ENCODE peak calls at places on chromosomes 11 and 22, in eight cellular contexts. Y, C, J, N, S, I, W and M are unnamed samples.

GRCh38 chr11:129699711-129700304 is 115.8 kb upstream of the TMEM45B start:
- DNase-seq in S (no peak), Y (no peak), N (no peak), I (no peak), C (no peak), W (no peak), J (peak), M (no peak)

GRCh38 chr22:41798736-41799135 is 1.7 kb upstream of the CCDC134 start:
- DNase-seq in Y (no peak), W (peak), S (no peak), C (no peak), J (no peak), I (no peak), N (no peak), M (no peak)

GRCh38 chr11:131744847-131745246 is 374.4 kb downstream of the NTM start:
- DNase-seq in C (no peak), I (no peak), N (no peak), Y (no peak), J (peak), W (no peak), S (no peak), M (no peak)

GRCh38 chr11:120424185-120424969 is 87.2 kb upstream of the GRIK4 start:
- DNase-seq in J (peak), N (no peak), S (no peak), Y (no peak), C (no peak), I (no peak), W (no peak), M (no peak)

GRCh38 chr11:29208117-29208516 is 808.7 kb downstream of the KCNA4 start:
- DNase-seq in W (no peak), Y (no peak), C (no peak), N (no peak), J (no peak), S (no peak), I (no peak), M (no peak)

GRCh38 chr22:41598081-41598480 is 8.4 kb upstream of the PMM1 start:
- DNase-seq in C (no peak), S (peak), W (peak), J (peak), I (no peak), Y (no peak), N (no peak), M (no peak)

GRCh38 chr11:106697058-106697457 is 321.2 kb downstream of the GUCY1A2 start:
- DNase-seq in I (no peak), S (no peak), W (no peak), C (no peak), N (no peak), J (peak), Y (no peak), M (no peak)

GRCh38 chr11:26230021-26230420 is 101.9 kb upstream of the ANO3 start:
- DNase-seq in C (no peak), W (no peak), S (no peak), I (no peak), J (no peak), Y (no peak), N (no peak), M (no peak)

GRCh38 chr11:74612877-74613276 is 20.5 kb downstream of the POLD3 start:
- DNase-seq in I (no peak), C (no peak), Y (no peak), W (no peak), J (no peak), S (no peak), N (no peak), M (no peak)

GRCh38 chr11:97743205-97743742 is 1277.5 kb upstream of the CNTN5 start:
- DNase-seq in W (no peak), Y (no peak), I (no peak), C (no peak), S (no peak), J (peak), N (peak), M (no peak)

GRCh38 chr22:24146791-24147353 is 34.4 kb upstream of the SUSD2 start:
- DNase-seq in Y (peak), N (no peak), S (no peak), J (no peak), I (no peak), W (no peak), C (no peak), M (no peak)

GRCh38 chr11:10561947-10562346 is 6.5 kb downstream of the LYVE1 start:
- DNase-seq in I (no peak), C (no peak), J (no peak), S (no peak), Y (no peak), W (no peak), N (no peak), M (no peak)

GRCh38 chr22:42174062-42174461 is 43.5 kb upstream of the CYP2D6 start:
- DNase-seq in J (no peak), C (no peak), N (no peak), I (no peak), W (no peak), S (no peak), Y (no peak), M (no peak)

GRCh38 chr11:69364901-69365300 is 70.9 kb downstream of the MYEOV start:
- DNase-seq in C (no peak), S (no peak), J (no peak), W (no peak), Y (no peak), I (no peak), N (no peak), M (no peak)

GRCh38 chr22:46052801-46053562 is 76.0 kb upstream of the WNT7B start:
- DNase-seq in W (peak), I (no peak), S (peak), J (peak), Y (peak), C (no peak), N (no peak), M (no peak)

GRCh38 chr11:107549253-107549953 is 16.1 kb downstream of the ALKBH8 start:
- DNase-seq in Y (peak), W (no peak), S (no peak), C (no peak), I (no peak), J (peak), N (peak), M (no peak)

GRCh38 chr11:27868226-27868625 is 168.0 kb upstream of the BDNF start:
- DNase-seq in C (no peak), I (no peak), W (no peak), Y (no peak), J (no peak), N (no peak), S (no peak), M (no peak)

GRCh38 chr11:112453601-112454577 is 193.2 kb upstream of the PLET1 start:
- DNase-seq in Y (peak), S (no peak), N (peak), C (no peak), I (peak), J (peak), W (no peak), M (no peak)

GRCh38 chr11:72783144-72783910 is 10.5 kb downstream of the STARD10 start:
- DNase-seq in W (no peak), C (no peak), J (no peak), Y (peak), I (no peak), S (no peak), N (no peak), M (no peak)

GRCh38 chr11:125350206-125351044 is 145.6 kb downstream of the FEZ1 start:
- DNase-seq in I (no peak), Y (no peak), W (no peak), N (no peak), J (no peak), S (peak), C (no peak), M (peak)

GRCh38 chr11:64500176-64501013 is 90.6 kb upstream of the SLC22A12 start:
- DNase-seq in I (no peak), S (no peak), N (peak), C (no peak), W (no peak), Y (no peak), J (no peak), M (no peak)

GRCh38 chr22:20577549-20577975 is 70.2 kb downstream of the MED15 start:
- DNase-seq in W (no peak), S (peak), I (no peak), C (no peak), N (no peak), Y (peak), J (no peak), M (no peak)

GRCh38 chr11:2584812-2585565 is 114.8 kb downstream of the KCNQ1OT1 start:
- DNase-seq in W (peak), I (peak), S (peak), J (no peak), C (no peak), N (no peak), Y (no peak), M (peak)

GRCh38 chr11:27313157-27313821 is 49.7 kb downstream of the CCDC34 start:
- DNase-seq in N (no peak), J (no peak), I (no peak), C (no peak), Y (no peak), W (no peak), S (no peak), M (no peak)

GRCh38 chr22:35944458-35944857 is 84.2 kb downstream of the RBFOX2 start:
- DNase-seq in J (no peak), S (no peak), N (no peak), Y (no peak), C (no peak), W (no peak), I (no peak), M (no peak)

GRCh38 chr11:107563702-107564101 is 1.8 kb downstream of the ALKBH8 start:
- DNase-seq in W (no peak), C (no peak), Y (peak), J (peak), S (no peak), N (peak), I (peak), M (no peak)

GRCh38 chr22:31233001-31233400 is 20.9 kb downstream of the LIMK2 start:
- DNase-seq in I (no peak), W (no peak), S (no peak), C (no peak), Y (no peak), N (peak), J (no peak), M (peak)

DNA sequence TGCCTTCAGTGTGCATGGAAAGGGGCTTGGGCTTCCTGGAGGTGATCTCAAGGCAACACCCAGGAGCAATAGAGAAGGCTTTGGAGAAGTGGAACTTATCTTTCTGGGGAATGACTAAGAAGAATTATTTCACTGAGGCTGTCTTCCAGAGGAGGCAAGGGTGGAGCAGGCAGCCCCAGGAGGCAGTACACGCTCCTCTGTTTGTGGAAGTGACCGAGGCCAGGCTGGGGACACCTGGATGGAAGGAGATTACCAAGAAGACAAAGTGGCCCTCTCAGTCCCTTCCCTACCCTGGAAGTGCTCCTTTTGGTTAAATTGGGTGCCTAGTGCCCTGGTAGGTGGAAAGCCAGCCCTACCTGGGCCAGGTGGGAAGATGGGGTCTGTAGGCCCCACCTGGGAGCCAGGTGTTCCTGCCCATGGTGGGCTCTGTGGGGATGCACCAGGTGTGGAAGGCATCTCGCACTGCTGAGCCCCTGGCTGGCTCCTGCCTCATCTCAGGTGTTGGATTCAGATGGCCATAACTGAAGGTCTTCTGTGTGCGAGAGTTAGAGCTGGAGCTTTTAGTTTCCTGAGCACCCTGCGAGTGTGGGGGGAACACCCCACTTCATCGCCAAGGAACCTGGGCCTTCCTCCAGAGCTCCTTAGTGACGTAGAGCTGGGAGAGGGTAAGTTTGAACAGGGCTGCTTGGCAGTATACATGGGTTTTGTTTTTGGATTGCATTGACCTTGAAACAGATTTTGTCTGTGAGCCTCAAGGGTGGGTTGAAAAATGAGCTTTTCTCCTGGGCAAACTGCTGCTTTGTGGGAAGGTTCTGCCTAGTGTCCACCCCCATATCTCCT is 46.1 kb downstream of the MICAL2 start:
- DNase-seq in Y (no peak), C (no peak), I (no peak), N (no peak), J (no peak), W (no peak), S (peak), M (no peak)
- TF ChIP-seq CTCF in Y (no peak), C (no peak), I (no peak), N (no peak), J (no peak), W (no peak), S (no peak), M (no peak)

GRCh38 chr22:39622881-39623367 is 52.4 kb downstream of the CACNA1I start:
- DNase-seq in Y (peak), W (peak), S (peak), I (peak), C (peak), J (peak), N (peak), M (no peak)
- TF ChIP-seq CTCF in Y (peak), W (peak), S (peak), I (peak), C (peak), J (peak), N (peak), M (peak)

DNA sequence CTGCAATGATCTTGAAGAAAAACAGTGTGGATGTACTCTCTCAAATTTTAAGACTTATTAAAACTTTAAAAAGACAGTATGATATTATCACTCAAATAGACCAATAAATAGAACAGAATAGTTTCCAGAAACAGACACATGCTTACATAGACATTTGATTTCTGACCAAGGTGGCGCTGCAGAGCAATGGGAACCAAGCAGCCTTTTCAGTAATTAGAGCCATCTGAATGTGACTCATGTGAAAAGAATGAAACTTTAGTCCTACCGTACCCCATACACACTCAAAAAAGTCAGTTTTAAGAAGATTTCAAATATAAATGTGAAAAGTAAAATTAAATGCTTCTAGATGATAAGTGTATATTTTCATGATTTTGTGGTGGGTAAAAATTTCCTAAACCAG is 74.2 kb upstream of the MS4A8 start:
- DNase-seq in N (no peak), Y (peak), W (no peak), I (no peak), J (peak), C (no peak), S (no peak), M (no peak)
- TF ChIP-seq CTCF in N (no peak), Y (peak), W (peak), I (peak), J (peak), C (no peak), S (no peak), M (no peak)

DNA sequence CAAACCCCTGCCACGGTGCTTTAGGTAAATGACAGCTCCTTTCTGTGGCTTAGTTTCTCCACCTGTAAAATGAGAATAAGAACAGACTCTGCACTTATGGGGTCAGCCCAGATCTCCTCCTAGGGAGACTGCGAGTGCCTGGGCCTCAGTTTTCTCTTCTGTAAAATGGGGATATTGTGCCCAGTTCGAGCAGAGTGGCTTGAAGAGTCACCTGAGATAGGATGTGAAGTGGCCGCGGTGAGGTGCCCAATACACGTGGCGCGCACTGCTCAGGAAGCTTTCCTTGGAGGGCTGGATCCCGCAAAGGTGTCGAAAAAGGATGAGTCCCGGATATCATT is 467 bp upstream of the EMID1 start:
- DNase-seq in Y (no peak), C (no peak), N (no peak), S (no peak), J (no peak), W (no peak), I (no peak), M (no peak)
- TF ChIP-seq CTCF in Y (no peak), C (no peak), N (no peak), S (no peak), J (no peak), W (no peak), I (no peak), M (no peak)

DNA sequence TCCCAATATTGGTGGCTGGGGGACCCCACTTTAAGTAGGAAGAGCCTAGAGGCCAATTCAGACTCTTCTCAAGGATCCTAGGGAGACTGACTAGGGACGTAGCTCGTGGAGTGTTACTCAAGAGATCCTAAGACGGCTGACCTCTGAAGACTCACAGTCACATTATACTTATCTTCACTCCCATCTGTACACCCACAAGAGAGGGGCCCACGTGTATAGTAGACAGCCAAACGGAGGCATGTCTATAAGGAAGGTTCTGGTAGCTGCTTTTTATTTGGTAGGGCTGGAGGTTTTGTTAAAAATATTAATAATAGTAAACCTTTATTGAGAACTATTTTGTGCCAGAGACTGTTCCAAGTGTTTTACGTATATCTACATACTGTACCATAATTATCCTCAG is 22.9 kb upstream of the APOA1 start:
- DNase-seq in Y (no peak), I (no peak), W (no peak), S (no peak), N (no peak), C (no peak), J (no peak), M (no peak)
- TF ChIP-seq CTCF in Y (no peak), I (no peak), W (no peak), S (no peak), N (no peak), C (no peak), J (no peak), M (no peak)